ENCODE peak calls at places on chromosome 14, in nine cellular contexts. G is effector memory CD4-positive, alpha-beta T cell; H is tibial nerve; C is GM06990; O is adrenal gland; M is lung; X is colonic mucosa; R is CD4-positive, CD25-positive, alpha-beta regulatory T cell; S is mammary epithelial cell. N is an unnamed sample. For H3K36me3, the result is how much of the 10 kb centered on the place peaks cover.

GRCh38 chr14:50452285-50452684 is 55.6 kb upstream of the CDKL1 start:
- DNase-seq in C (no peak), S (no peak), X (no peak), G (no peak), M (no peak), R (no peak), O (no peak), H (no peak), N (no peak)

GRCh38 chr14:58476320-58476719 is 48.8 kb downstream of the KIAA0586 start:
- DNase-seq in O (no peak), H (no peak), R (no peak), G (no peak), X (no peak), M (no peak), S (no peak), C (no peak), N (no peak)

GRCh38 chr14:23416801-23417200 is 8.7 kb upstream of the MYH6 start:
- DNase-seq in M (no peak), O (no peak), C (no peak), G (no peak), X (no peak), S (no peak), R (no peak), H (no peak), N (no peak)

GRCh38 chr14:61147369-61147897 is 133.7 kb downstream of the TMEM30B start:
- DNase-seq in G (no peak), C (no peak), S (peak), M (no peak), R (no peak), H (no peak), X (no peak), O (no peak), N (no peak)

GRCh38 chr14:100472094-100472455 is 115.1 kb downstream of the BEGAIN start:
- DNase-seq in H (no peak), C (no peak), O (no peak), R (no peak), G (no peak), X (no peak), S (no peak), M (no peak), N (no peak)

GRCh38 chr14:36844443-36844842 is 182.8 kb downstream of the PAX9 start:
- DNase-seq in H (no peak), X (no peak), O (no peak), C (no peak), R (no peak), S (no peak), G (no peak), M (no peak), N (no peak)

GRCh38 chr14:103008768-103009342 is 48.5 kb downstream of the CDC42BPB start:
- DNase-seq in C (no peak), O (no peak), H (no peak), X (no peak), G (no peak), S (no peak), R (no peak), M (no peak), N (peak)

GRCh38 chr14:103508521-103508920 is 14.1 kb downstream of the CKB start:
- DNase-seq in G (no peak), M (no peak), H (no peak), R (no peak), S (no peak), X (no peak), C (no peak), O (no peak), N (peak)

GRCh38 chr14:77988096-77988870 is 181.9 kb upstream of the NRXN3 start:
- DNase-seq in O (no peak), S (no peak), X (no peak), M (no peak), C (no peak), G (no peak), H (no peak), R (no peak), N (no peak)

GRCh38 chr14:23183479-23183878 is at the start of gene SLC7A8:
- DNase-seq in X (peak), C (no peak), R (no peak), M (peak), S (no peak), O (peak), G (no peak), H (peak), N (peak)

GRCh38 chr14:73829526-73830431 is 21.9 kb upstream of the PTGR2 start:
- DNase-seq in O (peak), X (no peak), R (no peak), G (peak), M (peak), C (peak), H (no peak), S (peak), N (no peak)

GRCh38 chr14:82546401-82546800 is 1012.7 kb upstream of the SEL1L start:
- DNase-seq in C (no peak), O (no peak), S (no peak), R (no peak), M (no peak), X (no peak), G (no peak), H (no peak), N (no peak)

GRCh38 chr14:54625158-54625557 is 58.2 kb downstream of the SAMD4A start:
- DNase-seq in H (no peak), S (no peak), C (no peak), O (no peak), R (no peak), G (no peak), X (no peak), M (no peak), N (no peak)

GRCh38 chr14:101364503-101365328 is 196.6 kb upstream of the DIO3 start:
- DNase-seq in S (no peak), M (no peak), G (no peak), R (no peak), O (peak), X (peak), C (no peak), H (peak), N (peak)

DNA sequence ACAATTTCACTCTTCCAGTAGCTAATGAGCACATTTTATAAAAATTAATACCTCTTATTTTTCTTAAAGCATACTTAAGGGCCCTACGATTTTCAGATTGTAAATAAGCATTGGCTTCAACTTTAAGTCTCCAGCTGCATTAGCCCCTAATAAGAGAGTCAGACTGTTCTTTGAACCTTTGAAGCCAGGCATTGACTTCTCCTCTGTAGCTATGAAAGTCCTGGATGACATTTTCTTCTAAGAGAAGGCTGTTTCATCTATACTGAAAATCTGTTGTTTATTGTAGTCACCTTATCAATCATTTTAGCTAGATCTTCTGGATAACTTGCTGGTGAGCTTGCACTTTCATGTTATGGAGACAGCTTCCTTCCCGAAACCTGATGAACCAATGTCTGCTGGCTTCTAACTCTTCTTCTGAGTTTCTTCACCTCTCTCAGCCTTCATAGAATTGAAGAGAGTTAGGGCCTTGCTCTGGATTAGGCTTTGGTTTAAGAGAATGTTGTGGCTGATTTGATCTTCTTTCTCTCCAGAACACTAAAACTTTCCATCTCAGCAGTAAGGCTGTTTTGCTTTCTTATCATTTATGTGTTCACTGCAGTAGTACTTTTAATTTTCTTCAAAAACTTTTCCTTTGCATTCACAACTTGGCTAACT is 377.1 kb upstream of the RGS6 start:
- DNase-seq in X (no peak), R (no peak), M (no peak), C (no peak), H (no peak), S (no peak), O (no peak), G (no peak), N (no peak)
- H3K4me3 ChIP-seq in X (no peak), R (peak), M (no peak), C (no peak), H (no peak), S (no peak), O (peak), G (peak), N (no peak)

GRCh38 chr14:38197761-38198345 is 9.9 kb upstream of the SSTR1 start:
- DNase-seq in H (no peak), M (no peak), S (no peak), G (no peak), R (no peak), X (no peak), C (no peak), O (no peak), N (no peak)
- H3K36me3 ChIP-seq in H (under half), M (under half), S (under half), G (under half), R (under half), X (under half), C (under half), O (under half), N (under half)

GRCh38 chr14:20328705-20329104 is 4.4 kb downstream of the CCNB1IP1 start:
- DNase-seq in X (no peak), C (no peak), O (no peak), H (no peak), S (no peak), R (no peak), G (no peak), M (no peak), N (no peak)
- H3K4me3 ChIP-seq in X (no peak), C (no peak), O (no peak), H (no peak), S (no peak), R (no peak), G (no peak), M (no peak), N (no peak)

GRCh38 chr14:90273532-90273931 is 17.2 kb downstream of the PSMC1 start:
- DNase-seq in S (no peak), X (no peak), R (no peak), C (no peak), O (peak), M (no peak), G (no peak), H (no peak), N (no peak)

GRCh38 chr14:90272523-90272922 is 16.2 kb downstream of the PSMC1 start:
- DNase-seq in R (no peak), G (no peak), H (no peak), X (no peak), S (no peak), O (no peak), M (no peak), C (no peak), N (no peak)

GRCh38 chr14:90274808-90275454 is 18.6 kb downstream of the PSMC1 start:
- DNase-seq in X (no peak), O (no peak), R (no peak), G (no peak), S (peak), M (no peak), H (no peak), C (no peak), N (no peak)

GRCh38 chr14:90275455-90275814 is 19.1 kb downstream of the PSMC1 start:
- DNase-seq in R (no peak), X (no peak), C (no peak), M (no peak), H (no peak), G (no peak), S (no peak), O (no peak), N (no peak)

DNA sequence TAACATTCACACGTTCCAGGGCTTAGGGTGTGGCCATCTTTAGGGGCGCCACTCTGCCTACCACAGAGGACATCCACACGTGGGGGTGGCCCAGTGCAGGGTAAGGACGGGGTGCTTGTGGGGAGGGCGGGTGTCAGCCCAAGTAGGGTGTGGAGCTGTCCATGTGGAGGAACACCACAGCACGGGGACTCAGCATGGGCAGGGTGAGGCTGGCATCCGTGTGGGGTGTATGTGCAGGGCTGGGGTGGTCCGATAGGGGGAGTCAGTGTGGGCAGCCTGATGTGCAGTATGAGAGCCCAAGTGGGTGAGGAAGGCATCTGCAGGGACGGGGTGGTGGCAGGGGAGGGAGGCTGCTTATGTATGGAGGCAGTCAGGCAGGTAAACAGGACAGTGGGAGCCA is 17.7 kb downstream of the PSMC1 start:
- DNase-seq in C (no peak), G (no peak), H (no peak), O (no peak), X (no peak), M (no peak), S (no peak), R (no peak), N (no peak)
- H3K36me3 ChIP-seq in C (under half), G (under half), H (under half), O (under half), X (under half), M (under half), S (under half), R (under half), N (half or more)

DNA sequence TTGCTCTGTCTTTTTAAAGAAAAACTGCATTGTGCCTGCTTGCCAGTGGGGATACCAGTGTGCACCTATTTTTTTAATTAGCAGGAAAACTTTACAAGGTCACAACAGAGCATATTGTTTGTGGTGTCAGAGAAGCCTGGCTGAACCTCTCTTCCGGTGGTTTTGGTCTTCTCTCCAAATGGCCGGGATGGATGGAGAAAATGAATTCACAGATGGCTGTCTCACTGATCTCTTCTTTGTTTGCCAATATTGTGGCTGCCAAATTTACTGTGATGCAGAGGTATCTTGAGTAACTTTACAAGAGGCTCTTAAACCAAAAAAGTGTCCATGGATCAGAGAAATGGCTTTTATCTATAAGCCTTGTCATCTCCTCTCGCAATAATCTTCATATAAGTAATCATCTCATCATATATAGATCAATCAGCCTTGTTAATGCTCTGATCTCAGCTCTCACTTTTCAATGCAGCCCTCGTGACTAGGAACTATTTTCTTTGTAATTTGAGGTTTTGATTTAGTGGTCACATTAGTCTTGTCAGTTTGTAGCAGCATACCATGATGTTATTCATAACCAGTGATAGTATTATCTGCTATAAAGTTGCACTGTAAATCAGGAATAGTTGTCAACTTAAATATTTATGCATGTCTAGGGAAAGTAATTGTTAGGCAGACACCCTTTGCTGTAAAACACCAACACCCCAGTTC is 308.1 kb downstream of the EGLN3 start:
- DNase-seq in R (no peak), G (no peak), H (no peak), O (no peak), M (no peak), S (no peak), X (no peak), C (no peak), N (no peak)
- H3K4me3 ChIP-seq in R (no peak), G (no peak), H (no peak), O (no peak), M (no peak), S (no peak), X (no peak), C (no peak), N (no peak)

N was measured in psoas muscle.